ENCODE peak calls at places on chromosomes 12 and 14, in seven cellular contexts. A is HCT116, D is K562, N is GM12878, X is SK-N-SH, U is H1, W is HepG2. H is an unnamed sample. For H3K4me1, the result is how much of the 10 kb centered on the place peaks cover.

GRCh38 chr14:85088231-85088630 is 441.7 kb upstream of the FLRT2 start:
- DNase-seq in D (no peak), X (no peak), A (no peak), U (no peak), N (no peak), W (no peak), H (no peak)

GRCh38 chr12:29505078-29505477 is 7.6 kb upstream of the OVCH1 start:
- DNase-seq in A (no peak), N (no peak), D (no peak), W (no peak), U (no peak), X (no peak), H (no peak)

GRCh38 chr12:52636189-52636588 is 15.8 kb downstream of the KRT2 start:
- DNase-seq in A (no peak), D (no peak), X (no peak), N (no peak), U (no peak), W (no peak), H (no peak)

GRCh38 chr12:111448831-111449790 is 43.4 kb downstream of the SH2B3 start:
- DNase-seq in A (no peak), D (no peak), U (no peak), N (no peak), X (no peak), W (no peak), H (no peak)

GRCh38 chr12:109010259-109010658 is 10.6 kb downstream of the SVOP start:
- DNase-seq in W (peak), U (no peak), A (no peak), X (no peak), D (no peak), N (no peak), H (no peak)

GRCh38 chr14:73427516-73428264 is 30.7 kb downstream of the NUMB start:
- DNase-seq in X (no peak), D (no peak), U (no peak), W (no peak), N (no peak), A (no peak), H (no peak)

GRCh38 chr14:63088865-63089264 is 43.6 kb upstream of the KCNH5 start:
- DNase-seq in A (no peak), N (no peak), U (no peak), X (no peak), W (no peak), D (no peak), H (no peak)

GRCh38 chr14:106291626-106292025 is 765.2 kb downstream of the TMEM121 start:
- DNase-seq in D (no peak), X (no peak), A (no peak), U (no peak), W (no peak), N (no peak), H (no peak)

GRCh38 chr14:99131632-99132271 is 140.2 kb downstream of the BCL11B start:
- DNase-seq in W (no peak), U (no peak), X (no peak), N (no peak), D (no peak), A (no peak), H (no peak)

GRCh38 chr14:24224618-24225071 is 7.5 kb downstream of the NEDD8 start:
- DNase-seq in X (no peak), W (no peak), D (no peak), N (no peak), U (no peak), A (no peak), H (no peak)

GRCh38 chr14:81350344-81351096 is 49.6 kb downstream of the STON2 start:
- DNase-seq in U (no peak), D (no peak), N (no peak), X (no peak), W (no peak), A (no peak), H (no peak)

GRCh38 chr12:19002192-19002591 is 127.3 kb upstream of the PLEKHA5 start:
- DNase-seq in X (no peak), N (no peak), U (no peak), A (no peak), D (no peak), W (no peak), H (no peak)

GRCh38 chr12:121795029-121795977 is 1.8 kb upstream of the RHOF start:
- DNase-seq in A (peak), U (peak), X (peak), D (peak), W (peak), N (no peak), H (no peak)

GRCh38 chr14:75342762-75343599 is 64.4 kb downstream of the FOS start:
- DNase-seq in U (no peak), W (no peak), N (peak), X (no peak), D (no peak), A (no peak), H (no peak)

GRCh38 chr12:3557136-3557697 is 66.2 kb downstream of the PRMT8 start:
- DNase-seq in D (no peak), W (no peak), X (no peak), N (no peak), U (no peak), A (no peak), H (no peak)

GRCh38 chr12:3243376-3244084 is 166.4 kb downstream of the TSPAN9 start:
- DNase-seq in D (no peak), U (no peak), X (no peak), A (no peak), W (no peak), N (no peak), H (no peak)

GRCh38 chr12:115455268-115455681 is 771.3 kb upstream of the TBX3 start:
- DNase-seq in X (peak), W (peak), A (no peak), D (no peak), N (no peak), U (no peak), H (no peak)

GRCh38 chr12:39351153-39351552 is 91.8 kb downstream of the KIF21A start:
- DNase-seq in A (no peak), W (no peak), X (peak), N (no peak), U (no peak), D (no peak), H (no peak)

GRCh38 chr12:53223006-53223305 is 9.1 kb downstream of the RARG start:
- DNase-seq in W (no peak), N (no peak), D (no peak), A (no peak), U (no peak), X (no peak), H (no peak)

GRCh38 chr14:44081146-44081545 is 425.9 kb downstream of the FSCB start:
- DNase-seq in X (no peak), A (no peak), U (no peak), N (no peak), W (no peak), D (no peak), H (no peak)

GRCh38 chr14:104925941-104926609 is 1.4 kb downstream of the PLD4 start:
- DNase-seq in A (no peak), X (no peak), W (no peak), D (no peak), N (no peak), U (no peak), H (no peak)

GRCh38 chr12:49288412-49288853 is 6.5 kb upstream of the PRPH start:
- DNase-seq in U (no peak), A (peak), X (peak), W (peak), N (peak), D (peak), H (no peak)

GRCh38 chr14:86333506-86333905 is 803.6 kb downstream of the FLRT2 start:
- DNase-seq in W (no peak), N (no peak), D (no peak), X (no peak), A (no peak), U (no peak), H (no peak)

GRCh38 chr12:59472273-59472672 is 123.6 kb upstream of the SLC16A7 start:
- DNase-seq in A (no peak), W (no peak), N (peak), D (no peak), X (no peak), U (no peak), H (no peak)

GRCh38 chr12:88781909-88782308 is 201.6 kb upstream of the KITLG start:
- DNase-seq in U (no peak), W (no peak), A (no peak), D (no peak), N (no peak), X (no peak), H (no peak)

GRCh38 chr12:1836854-1837411 is 16.6 kb downstream of the LRTM2 start:
- DNase-seq in X (peak), N (no peak), W (peak), U (no peak), A (no peak), D (no peak), H (no peak)

GRCh38 chr12:52539024-52539820 is 13.7 kb downstream of the KRT71 start:
- DNase-seq in U (no peak), A (no peak), N (no peak), W (no peak), X (no peak), D (no peak), H (no peak)

GRCh38 chr12:78442454-78442801 is 422.1 kb upstream of the SYT1 start:
- DNase-seq in U (no peak), W (no peak), N (no peak), D (no peak), A (no peak), X (no peak), H (no peak)

GRCh38 chr12:19183121-19183838 is 53.7 kb downstream of the PLEKHA5 start:
- DNase-seq in U (no peak), W (no peak), A (no peak), X (no peak), N (no peak), D (no peak), H (no peak)

GRCh38 chr12:47317182-47317915 is 237.6 kb upstream of the AMIGO2 start:
- DNase-seq in W (no peak), X (no peak), U (no peak), A (no peak), N (no peak), D (no peak), H (no peak)
- TF ChIP-seq SIN3A in W (no peak), X (no peak), U (no peak), A (no peak), N (no peak), D (no peak), H (no peak)

DNA sequence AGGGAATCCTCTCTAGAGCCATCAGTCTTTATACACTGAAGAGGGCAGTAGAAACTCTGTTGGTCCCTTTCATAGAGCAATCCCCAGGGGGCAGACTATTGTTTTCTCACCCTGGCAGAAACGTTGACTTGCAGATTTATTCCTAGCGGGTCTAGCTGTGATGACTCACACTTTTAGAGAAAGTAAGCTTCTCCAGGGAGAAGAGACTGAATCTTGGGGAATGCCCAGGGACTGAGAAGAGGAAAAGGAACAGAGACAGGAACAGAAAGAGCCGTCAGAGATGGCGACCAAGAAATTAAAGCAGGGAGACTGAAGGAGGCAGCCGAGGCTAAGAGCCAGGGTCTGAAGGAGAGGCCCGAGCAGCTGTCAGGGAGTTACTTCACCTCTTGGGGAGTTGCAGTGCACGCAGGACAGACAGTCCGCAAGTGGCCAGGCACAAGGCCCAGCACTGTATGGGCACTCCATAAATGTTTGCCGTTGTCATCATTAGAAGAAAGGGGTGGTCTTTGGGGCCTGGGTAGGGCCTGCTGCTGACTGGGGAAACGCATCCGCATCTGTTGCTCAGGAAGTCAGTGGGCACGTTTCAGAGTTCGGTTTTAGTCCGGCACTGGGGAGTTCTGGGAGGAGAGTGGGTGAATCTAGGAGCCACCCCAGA is 13.0 kb downstream of the PLEKHG6 start:
- DNase-seq in X (peak), N (peak), U (peak), W (peak), A (peak), D (peak), H (peak)
- TF ChIP-seq CTCF in X (peak), N (peak), U (no peak), W (peak), A (peak), D (peak), H (peak)

GRCh38 chr12:106585237-106585834 is 2.5 kb downstream of the RFX4 start:
- DNase-seq in N (no peak), W (no peak), A (no peak), X (no peak), D (no peak), U (no peak), H (no peak)
- H3K4me1 ChIP-seq in N (under half), W (under half), A (under half), X (under half), D (under half), U (under half), H (under half)

DNA sequence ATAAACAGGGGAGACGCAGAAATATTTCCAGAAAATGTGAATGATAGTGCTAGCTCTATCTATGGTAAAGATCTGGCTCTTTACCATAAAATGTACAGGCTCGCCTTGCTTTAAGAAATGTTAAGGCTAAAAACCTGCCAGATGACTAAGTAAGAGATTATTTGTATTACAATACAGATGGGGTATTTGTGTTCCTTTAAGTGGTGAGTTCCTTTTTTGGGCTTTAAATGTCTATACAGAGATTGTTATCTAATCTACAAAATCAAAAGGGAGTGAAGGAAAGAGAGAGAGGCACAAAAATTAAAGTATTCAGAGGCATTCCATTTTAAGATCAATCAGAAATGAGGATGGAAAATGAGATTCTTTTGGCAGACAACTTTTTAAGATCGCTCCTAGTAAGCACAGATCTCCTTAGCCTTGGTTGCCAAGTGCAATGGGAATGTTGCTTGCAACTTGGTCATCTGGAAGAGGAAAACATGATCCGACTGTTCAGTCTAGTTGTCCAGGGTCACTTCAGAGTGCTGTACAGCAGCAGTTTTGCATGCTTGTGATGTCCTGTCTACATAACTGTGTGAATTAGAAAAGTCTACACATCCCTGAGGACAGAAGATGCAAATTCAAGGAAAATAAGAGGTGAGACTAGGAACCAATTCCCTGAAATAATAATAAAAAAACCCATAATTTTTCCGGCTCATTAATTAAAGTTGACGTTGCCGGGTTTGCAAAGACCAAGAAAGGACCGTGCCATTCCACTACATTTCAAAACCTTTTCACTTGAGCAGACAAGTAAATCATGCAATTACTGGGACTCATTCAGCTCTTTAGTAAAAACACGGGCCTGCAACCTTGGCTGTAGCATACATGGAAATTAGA is 380.8 kb downstream of the EGLN3 start:
- DNase-seq in X (no peak), W (no peak), A (no peak), N (no peak), D (no peak), U (no peak), H (no peak)
- TF ChIP-seq SIN3A in X (no peak), W (no peak), A (no peak), N (no peak), D (no peak), U (no peak), H (no peak)